ENCODE peak calls at places on chromosome 1, in six cellular contexts. C, B, L, J, G and X are unnamed samples.

GRCh38 chr1:55067022-55067781 is 27.9 kb downstream of the PCSK9 start:
- DNase-seq in C (no peak), B (no peak), L (peak; percentile 59), J (peak; percentile 75), G (no peak), X (peak; percentile 31)

GRCh38 chr1:232398823-232399222 is 231.1 kb downstream of the SIPA1L2 start:
- DNase-seq in C (no peak), B (no peak), L (no peak), J (no peak), G (no peak), X (no peak)

GRCh38 chr1:152112101-152112884 is 3.0 kb downstream of the TCHH start:
- DNase-seq in C (no peak), B (peak; percentile 38), L (peak; percentile 54), J (no peak), G (peak; percentile 34), X (no peak)

GRCh38 chr1:8818325-8818775 is 910 bp upstream of the RERE start:
- DNase-seq in C (no peak), B (peak; percentile 75), L (peak; percentile 79), J (peak; percentile 2), G (peak; percentile 90), X (no peak)

GRCh38 chr1:52186449-52186848 is 44.6 kb downstream of the ZFYVE9 start:
- DNase-seq in C (no peak), B (no peak), L (peak; percentile 39), J (no peak), G (peak; percentile 80), X (no peak)

GRCh38 chr1:16978589-16979474 is 1.6 kb downstream of the MFAP2 start:
- DNase-seq in C (no peak), B (peak; percentile 89), L (peak; percentile 93), J (no peak), G (peak; percentile 86), X (no peak)

GRCh38 chr1:97192872-97193572 is 471.4 kb downstream of the PTBP2 start:
- DNase-seq in C (no peak), B (peak; percentile 95), L (peak; percentile 96), J (no peak), G (peak; percentile 99), X (no peak)

GRCh38 chr1:47690341-47691244 is 252.7 kb downstream of the FOXD2 start:
- DNase-seq in C (no peak), B (no peak), L (no peak), J (no peak), G (peak; percentile 32), X (no peak)

GRCh38 chr1:164644774-164645634 is 86.0 kb downstream of the PBX1 start:
- DNase-seq in C (no peak), B (peak; percentile 31), L (peak; percentile 39), J (peak; percentile 39), G (peak; percentile 69), X (no peak)

GRCh38 chr1:220528049-220528678 is at the start of gene MARK1:
- DNase-seq in C (peak; percentile 42), B (peak; percentile 49), L (peak; percentile 82), J (peak; percentile 66), G (peak; percentile 18), X (no peak)

GRCh38 chr1:201665036-201665435 is 126.1 kb downstream of the NAV1 start:
- DNase-seq in C (no peak), B (no peak), L (no peak), J (no peak), G (no peak), X (no peak)